ENCODE peak calls at places on chromosomes 6 and 20, in ten cellular contexts. K, F, D, C, A, S, X, Q, Z and G are unnamed samples.
A peak's percentile ranks its signal among the peaks of the same experiment; 100 is the strongest.

GRCh38 chr6:165580139-165580538 is 82.9 kb downstream of the PDE10A start:
- DNase-seq in F (peak; percentile 21), S (peak; percentile 56), Q (no peak), K (no peak), X (no peak), Z (no peak), C (peak; percentile 31), A (no peak), D (no peak), G (no peak)

GRCh38 chr6:160431791-160432404 is 83.7 kb downstream of the SLC22A3 start:
- DNase-seq in X (no peak), D (no peak), Q (no peak), F (peak; percentile 7), S (peak; percentile 76), C (no peak), K (no peak), A (no peak), Z (peak; percentile 42), G (no peak)

GRCh38 chr6:153032255-153032882 is 29.9 kb upstream of the MTRF1L start:
- DNase-seq in Z (peak; percentile 67), X (peak; percentile 53), C (peak; percentile 6), K (no peak), A (no peak), F (peak; percentile 74), D (no peak), Q (no peak), S (peak; percentile 85), G (no peak)

GRCh38 chr6:53718597-53719460 is 53.3 kb upstream of the KLHL31 start:
- DNase-seq in K (no peak), Z (peak; percentile 63), Q (peak; percentile 61), C (peak; percentile 37), X (peak; percentile 67), S (peak; percentile 77), A (no peak), D (peak; percentile 23), F (peak; percentile 73), G (no peak)

GRCh38 chr6:28212510-28213212 is 12.4 kb upstream of the ZSCAN9 start:
- DNase-seq in C (peak; percentile 77), Q (peak; percentile 62), X (peak; percentile 87), F (peak; percentile 84), A (peak; percentile 23), K (no peak), D (peak; percentile 80), S (peak; percentile 75), Z (peak; percentile 83), G (peak; percentile 87)

GRCh38 chr20:58017237-58017969 is 211.1 kb downstream of the ANKRD60 start:
- DNase-seq in C (peak; percentile 100), A (no peak), F (peak; percentile 54), Q (no peak), X (peak; percentile 82), D (no peak), S (no peak), Z (peak; percentile 89), K (no peak), G (peak; percentile 90)

GRCh38 chr20:49724637-49725606 is 11.2 kb upstream of the B4GALT5 start:
- DNase-seq in F (peak; percentile 86), C (no peak), S (peak; percentile 78), X (peak; percentile 40), K (no peak), Q (no peak), Z (peak; percentile 69), D (no peak), A (peak; percentile 49), G (no peak)

GRCh38 chr20:40687384-40688128 is 1.5 kb downstream of the MAFB start:
- DNase-seq in X (peak; percentile 6), Q (peak; percentile 28), F (peak; percentile 23), K (no peak), C (no peak), S (peak; percentile 48), Z (peak; percentile 35), A (peak; percentile 72), D (peak; percentile 71), G (peak; percentile 81)

GRCh38 chr20:35768731-35769664 is 2.8 kb upstream of the PHF20 start:
- DNase-seq in X (peak; percentile 97), D (peak; percentile 93), S (peak; percentile 99), K (peak; percentile 41), A (peak; percentile 90), Q (peak; percentile 32), Z (peak; percentile 95), F (peak; percentile 98), C (peak; percentile 91), G (peak; percentile 94)

GRCh38 chr20:62831361-62831788 is 14.5 kb downstream of the COL9A3 start:
- DNase-seq in Z (no peak), Q (no peak), F (no peak), X (no peak), K (no peak), A (peak; percentile 76), S (no peak), D (no peak), C (no peak), G (no peak)

GRCh38 chr6:120302041-120302440 is 952.5 kb upstream of the MAN1A1 start:
- DNase-seq in X (no peak), F (no peak), S (no peak), D (no peak), Q (no peak), Z (no peak), C (no peak), A (no peak), K (no peak), G (no peak)

GRCh38 chr6:27088068-27088467 is 159.4 kb upstream of the PRSS16 start:
- DNase-seq in X (no peak), K (no peak), Z (no peak), C (no peak), D (no peak), F (no peak), S (no peak), Q (no peak), A (no peak), G (no peak)

GRCh38 chr20:38173237-38174156 is 8.4 kb upstream of the TGM2 start:
- DNase-seq in A (no peak), Z (peak; percentile 95), F (peak; percentile 93), Q (no peak), D (peak; percentile 78), S (peak; percentile 84), C (peak; percentile 96), X (peak; percentile 94), K (no peak), G (peak; percentile 92)

GRCh38 chr20:4086771-4087677 is 71.7 kb upstream of the RNF24 start:
- DNase-seq in D (no peak), A (no peak), F (no peak), Q (no peak), K (no peak), Z (no peak), S (peak; percentile 42), X (no peak), C (no peak), G (no peak)

GRCh38 chr6:91659881-91660280 is 1073.0 kb upstream of the MAP3K7 start:
- DNase-seq in F (no peak), C (no peak), A (no peak), S (no peak), K (no peak), Z (no peak), D (no peak), X (no peak), Q (no peak), G (no peak)

GRCh38 chr6:7261030-7261841 is 51.8 kb downstream of the SSR1 start:
- DNase-seq in A (peak; percentile 90), C (peak; percentile 71), K (peak; percentile 52), Q (peak; percentile 79), Z (peak; percentile 85), X (peak; percentile 88), D (peak; percentile 99), F (peak; percentile 88), S (peak; percentile 85), G (peak; percentile 99)

GRCh38 chr6:74768120-74768519 is 437.7 kb downstream of the COL12A1 start:
- DNase-seq in D (no peak), C (no peak), X (no peak), A (no peak), S (no peak), Q (no peak), Z (no peak), K (no peak), F (no peak), G (no peak)

GRCh38 chr6:52286798-52287432 is 2.4 kb upstream of the MCM3 start:
- DNase-seq in K (peak; percentile 61), F (peak; percentile 76), S (peak; percentile 76), D (peak; percentile 46), Z (peak; percentile 51), C (peak; percentile 46), X (peak; percentile 77), Q (peak; percentile 53), A (peak; percentile 68), G (peak; percentile 79)

GRCh38 chr20:44625361-44625760 is 26.1 kb downstream of the ADA start:
- DNase-seq in Z (no peak), Q (no peak), F (no peak), C (no peak), D (no peak), A (no peak), X (no peak), K (no peak), S (no peak), G (no peak)

GRCh38 chr6:25107218-25107617 is 171.5 kb upstream of the RIPOR2 start:
- DNase-seq in K (no peak), F (no peak), X (no peak), Q (no peak), D (no peak), A (no peak), Z (no peak), C (no peak), S (no peak), G (no peak)

GRCh38 chr20:38726849-38727601 is 2.7 kb downstream of the SLC32A1 start:
- DNase-seq in C (no peak), A (no peak), K (peak; percentile 64), S (no peak), X (peak; percentile 7), Z (no peak), Q (no peak), D (peak; percentile 94), F (no peak), G (peak; percentile 91)

GRCh38 chr20:41654884-41655283 is 36.7 kb upstream of the CHD6 start:
- DNase-seq in K (no peak), Z (peak; percentile 7), S (peak; percentile 23), C (no peak), F (peak; percentile 32), X (peak; percentile 56), D (peak; percentile 46), Q (no peak), A (no peak), G (peak; percentile 73)